ENCODE peak calls at places on chromosome X, in ten cellular contexts. A, B, C, M, R, L, T, K, P and Y are unnamed samples.

GRCh38 chrX:2928583-2929434 is at the start of gene ARSD:
- DNase-seq in L (peak; percentile 95), R (peak; percentile 91), P (peak; percentile 95), C (peak; percentile 86), K (peak; percentile 93), T (peak; percentile 53), A (peak; percentile 87), B (peak; percentile 78), M (peak; percentile 94), Y (peak; percentile 72)

GRCh38 chrX:68832101-68832416 is 3.2 kb downstream of the EFNB1 start:
- DNase-seq in R (peak; percentile 51), L (peak; percentile 45), P (no peak), T (no peak), C (peak; percentile 58), M (peak; percentile 78), A (no peak), K (no peak), B (no peak), Y (no peak)

GRCh38 chrX:73831500-73831899 is 268.5 kb downstream of the CHIC1 start:
- DNase-seq in C (no peak), R (no peak), T (no peak), K (no peak), L (no peak), P (no peak), A (no peak), M (no peak), B (no peak), Y (no peak)

GRCh38 chrX:146614693-146615524 is 194.7 kb upstream of the CXorf51B start:
- DNase-seq in C (no peak), P (no peak), M (no peak), B (no peak), A (no peak), K (no peak), L (no peak), R (no peak), T (no peak), Y (no peak)

GRCh38 chrX:118346258-118347094 is 570 bp downstream of the WDR44 start:
- DNase-seq in L (peak; percentile 37), A (peak; percentile 51), T (peak; percentile 5), P (peak; percentile 93), C (peak; percentile 14), K (peak; percentile 73), M (peak; percentile 65), R (no peak), B (peak; percentile 11), Y (peak; percentile 59)

GRCh38 chrX:22090181-22090580 is 58.1 kb downstream of the PHEX start:
- DNase-seq in R (no peak), P (no peak), T (no peak), C (no peak), A (no peak), L (no peak), M (no peak), B (no peak), K (no peak), Y (no peak)

GRCh38 chrX:68387786-68388185 is 45.5 kb downstream of the OPHN1 start:
- DNase-seq in R (no peak), K (no peak), B (no peak), L (no peak), C (no peak), P (no peak), A (no peak), T (no peak), M (no peak), Y (no peak)

GRCh38 chrX:52424658-52425057 is 55.8 kb downstream of the XAGE2 start:
- DNase-seq in M (no peak), L (no peak), P (no peak), C (peak; percentile 3), R (no peak), A (no peak), T (no peak), K (no peak), B (no peak), Y (no peak)

GRCh38 chrX:45710081-45710801 is 509.6 kb upstream of the DIPK2B start:
- DNase-seq in R (no peak), P (no peak), L (no peak), B (no peak), A (no peak), K (no peak), C (peak; percentile 99), M (no peak), T (no peak), Y (no peak)

GRCh38 chrX:7109838-7110793 is 37.4 kb upstream of the STS start:
- DNase-seq in L (no peak), C (no peak), P (no peak), B (no peak), T (no peak), M (no peak), R (no peak), K (no peak), A (no peak), Y (no peak)

GRCh38 chrX:103464071-103464773 is 55.1 kb downstream of the RAB40A start:
- DNase-seq in K (no peak), C (peak; percentile 36), A (no peak), L (no peak), T (no peak), P (no peak), M (no peak), B (peak; percentile 4), R (no peak), Y (no peak)

GRCh38 chrX:23902419-23902818 is 5.3 kb downstream of the APOO start:
- DNase-seq in R (no peak), M (no peak), L (no peak), T (no peak), B (peak; percentile 22), C (peak; percentile 56), A (no peak), P (no peak), K (no peak), Y (peak; percentile 42)

DNA sequence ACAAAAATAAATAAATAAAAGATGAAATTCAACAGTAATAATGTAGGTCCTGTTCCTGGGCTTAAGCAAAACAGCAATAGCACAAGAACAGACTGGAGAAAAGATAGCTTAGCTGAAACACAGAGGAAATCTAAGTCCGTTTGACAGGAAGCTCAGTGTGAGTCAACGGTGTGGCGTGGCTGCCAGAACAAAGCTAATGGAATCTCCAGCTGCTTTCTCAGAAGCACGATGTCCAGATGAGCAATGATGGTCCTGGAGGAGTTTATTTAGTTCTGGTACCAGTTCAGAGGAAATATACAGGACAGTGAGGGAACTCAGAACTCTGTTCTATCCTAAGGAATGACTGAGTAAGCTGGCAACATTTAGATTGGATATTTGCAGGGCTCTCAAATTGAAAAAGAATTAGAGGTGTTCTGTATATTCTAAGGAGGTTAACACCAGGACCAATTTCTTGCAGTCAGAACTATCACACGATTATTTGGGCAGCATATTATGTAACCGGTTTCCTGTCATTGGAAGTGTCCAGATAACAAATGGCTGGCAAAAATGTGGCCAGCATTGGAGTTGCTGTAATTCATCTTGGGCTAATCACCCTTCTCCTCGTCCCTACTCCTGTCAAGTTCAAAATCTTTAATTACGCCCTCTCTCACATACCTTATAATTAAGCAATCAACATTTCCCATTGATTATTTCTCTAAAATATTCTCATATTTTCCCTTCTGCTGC is 12.7 kb downstream of the GAB3 start:
- DNase-seq in L (no peak), C (peak; percentile 52), K (no peak), P (no peak), R (peak; percentile 60), B (no peak), T (no peak), M (no peak), A (no peak), Y (no peak)
- H3K4me1 ChIP-seq in L (peaks cover 39% of the 10 kb centered on the region), C (peaks cover 30% of the 10 kb centered on the region), K (peaks cover 75% of the 10 kb centered on the region), P (peaks cover 90% of the 10 kb centered on the region), R (no peaks in the 10 kb centered on the region), B (no peaks in the 10 kb centered on the region), T (peaks cover 32% of the 10 kb centered on the region), M (peaks cover 27% of the 10 kb centered on the region), A (no peaks in the 10 kb centered on the region), Y (no peaks in the 10 kb centered on the region)

GRCh38 chrX:101931494-101932248 is at the start of gene ZMAT1:
- DNase-seq in C (peak; percentile 25), P (peak; percentile 95), B (peak; percentile 83), K (peak; percentile 94), A (peak; percentile 87), R (peak; percentile 91), T (peak; percentile 86), M (peak; percentile 97), L (peak; percentile 91), Y (peak; percentile 87)
- TF ChIP-seq CTCF in C (no peak), P (no peak), B (no peak), K (no peak), A (no peak), R (no peak), T (no peak), M (no peak), L (no peak), Y (no peak)

GRCh38 chrX:34877451-34877850 is 65.1 kb upstream of the FAM47B start:
- DNase-seq in T (no peak), C (no peak), K (no peak), B (no peak), A (no peak), M (no peak), L (no peak), P (no peak), R (no peak), Y (no peak)
- H3K4me1 ChIP-seq in T (peaks cover 17% of the 10 kb centered on the region), C (peaks cover 13% of the 10 kb centered on the region), K (no peaks in the 10 kb centered on the region), B (no peaks in the 10 kb centered on the region), A (no peaks in the 10 kb centered on the region), M (no peaks in the 10 kb centered on the region), L (no peaks in the 10 kb centered on the region), P (no peaks in the 10 kb centered on the region), R (no peaks in the 10 kb centered on the region), Y (no peaks in the 10 kb centered on the region)

GRCh38 chrX:113833096-113833495 is 750.8 kb upstream of the HTR2C start:
- DNase-seq in M (no peak), C (no peak), R (no peak), B (no peak), P (no peak), K (no peak), A (no peak), L (no peak), T (no peak), Y (no peak)
- TF ChIP-seq CTCF in M (no peak), C (no peak), R (no peak), B (no peak), P (no peak), K (no peak), A (no peak), L (no peak), T (no peak), Y (no peak)

GRCh38 chrX:154044045-154044444 is 24.3 kb upstream of the IRAK1 start:
- DNase-seq in R (no peak), C (no peak), M (no peak), L (no peak), T (no peak), B (no peak), P (no peak), K (no peak), A (no peak), Y (no peak)
- H3K4me1 ChIP-seq in R (no peaks in the 10 kb centered on the region), C (peaks cover 2% of the 10 kb centered on the region), M (peaks cover 32% of the 10 kb centered on the region), L (peaks cover 87% of the 10 kb centered on the region), T (peaks cover 95% of the 10 kb centered on the region), B (no peaks in the 10 kb centered on the region), P (peaks cover 88% of the 10 kb centered on the region), K (peaks cover 68% of the 10 kb centered on the region), A (no peaks in the 10 kb centered on the region), Y (no peaks in the 10 kb centered on the region)